ENCODE peak calls at places on chromosome 14, in five cellular contexts. A is AG08395, U is C1 segment of cervical spinal cord, P is foreskin fibroblast, F is osteoblast. R is an unnamed sample.

GRCh38 chr14:22821193-22822016 is 6.2 kb upstream of the SLC7A7 start:
- DNase-seq in A (no peak), U (no peak), P (no peak), F (no peak), R (peak)

GRCh38 chr14:79332504-79333197 is 878.7 kb downstream of the DIO2 start:
- DNase-seq in A (no peak), U (peak), P (no peak), F (no peak), R (no peak)

GRCh38 chr14:101713641-101714349 is 47.7 kb upstream of the PPP2R5C start:
- DNase-seq in A (no peak), U (no peak), P (no peak), F (no peak), R (no peak)

GRCh38 chr14:73662439-73663056 is 17.8 kb downstream of the DNAL1 start:
- DNase-seq in A (peak), U (no peak), P (peak), F (no peak), R (no peak)

GRCh38 chr14:68684466-68685418 is 108.1 kb downstream of the ZFP36L1 start:
- DNase-seq in A (no peak), U (no peak), P (no peak), F (peak), R (no peak)

GRCh38 chr14:104879201-104879982 is 14.3 kb downstream of the CEP170B start:
- DNase-seq in A (no peak), U (no peak), P (no peak), F (peak), R (peak)

GRCh38 chr14:47278233-47278842 is 397.1 kb downstream of the MDGA2 start:
- DNase-seq in A (no peak), U (peak), P (no peak), F (no peak), R (no peak)

GRCh38 chr14:55416866-55417265 is 5.2 kb upstream of the ATG14 start:
- DNase-seq in A (no peak), U (no peak), P (no peak), F (no peak), R (no peak)

GRCh38 chr14:43692706-43693105 is 814.4 kb downstream of the FSCB start:
- DNase-seq in A (no peak), U (no peak), P (no peak), F (no peak), R (no peak)

GRCh38 chr14:23148596-23149249 is 29.7 kb upstream of the CEBPE start:
- DNase-seq in A (no peak), U (no peak), P (no peak), F (no peak), R (no peak)

GRCh38 chr14:23162005-23162404 is 21.5 kb downstream of the SLC7A8 start:
- DNase-seq in A (no peak), U (no peak), P (no peak), F (no peak), R (no peak)

GRCh38 chr14:90425480-90425879 is 28.7 kb downstream of the CALM1 start:
- DNase-seq in A (no peak), U (no peak), P (no peak), F (no peak), R (no peak)

GRCh38 chr14:33120966-33121365 is 182.3 kb downstream of the NPAS3 start:
- DNase-seq in A (no peak), U (no peak), P (peak), F (no peak), R (no peak)

GRCh38 chr14:88616697-88617096 is 53.9 kb downstream of the ZC3H14 start:
- DNase-seq in A (no peak), U (no peak), P (no peak), F (no peak), R (no peak)

GRCh38 chr14:63011609-63012008 is 33.6 kb downstream of the KCNH5 start:
- DNase-seq in A (no peak), U (no peak), P (no peak), F (no peak), R (no peak)

GRCh38 chr14:101294136-101294535 is 267.2 kb upstream of the DIO3 start:
- DNase-seq in A (no peak), U (no peak), P (no peak), F (no peak), R (no peak)

GRCh38 chr14:99345472-99345871 is 73.5 kb upstream of the BCL11B start:
- DNase-seq in A (no peak), U (no peak), P (no peak), F (no peak), R (no peak)

GRCh38 chr14:75070383-75070782 is 942 bp downstream of the ZC2HC1C start:
- DNase-seq in A (no peak), U (no peak), P (peak), F (no peak), R (no peak)

GRCh38 chr14:64069634-64070359 is 217.0 kb downstream of the SYNE2 start:
- DNase-seq in A (no peak), U (no peak), P (no peak), F (no peak), R (no peak)

GRCh38 chr14:95876769-95877490 is at the start of gene TUNAR:
- DNase-seq in A (no peak), U (no peak), P (no peak), F (peak), R (no peak)

GRCh38 chr14:89270439-89271227 is 146.4 kb downstream of the FOXN3 start:
- DNase-seq in A (no peak), U (no peak), P (no peak), F (no peak), R (no peak)

GRCh38 chr14:99121027-99121875 is 150.7 kb downstream of the BCL11B start:
- DNase-seq in A (no peak), U (no peak), P (no peak), F (no peak), R (no peak)

GRCh38 chr14:50225067-50225973 is 6.1 kb downstream of the SOS2 start:
- DNase-seq in A (peak), U (no peak), P (peak), F (peak), R (no peak)

GRCh38 chr14:106883218-106883692 is 1356.9 kb downstream of the TMEM121 start:
- DNase-seq in A (no peak), U (no peak), P (no peak), F (no peak), R (no peak)

GRCh38 chr14:78501901-78502300 is 331.7 kb downstream of the NRXN3 start:
- DNase-seq in A (no peak), U (no peak), P (no peak), F (no peak), R (no peak)

GRCh38 chr14:60700598-60700997 is 23.6 kb downstream of the SIX4 start:
- DNase-seq in A (no peak), U (no peak), P (no peak), F (no peak), R (no peak)

GRCh38 chr14:88554458-88555286 is at the start of gene PTPN21:
- DNase-seq in A (peak), U (peak), P (peak), F (peak), R (peak)

GRCh38 chr14:86912689-86913088 is 1080.3 kb downstream of the GALC start:
- DNase-seq in A (no peak), U (no peak), P (no peak), F (no peak), R (no peak)

GRCh38 chr14:75279739-75280447 is 1.3 kb downstream of the FOS start:
- DNase-seq in A (no peak), U (no peak), P (no peak), F (no peak), R (peak)

GRCh38 chr14:89304972-89305703 is 111.9 kb downstream of the FOXN3 start:
- DNase-seq in A (peak), U (no peak), P (peak), F (peak), R (no peak)

GRCh38 chr14:69610859-69611263 is 535 bp upstream of the SUSD6 start:
- DNase-seq in A (peak), U (no peak), P (no peak), F (no peak), R (no peak)

GRCh38 chr14:68376067-68376810 is 416.6 kb downstream of the ZFP36L1 start:
- DNase-seq in A (no peak), U (no peak), P (no peak), F (no peak), R (no peak)

GRCh38 chr14:77186911-77187648 is 5.5 kb downstream of the TMEM63C start:
- DNase-seq in A (no peak), U (peak), P (peak), F (no peak), R (no peak)

GRCh38 chr14:94517248-94517640 is 8.0 kb upstream of the SERPINA12 start:
- DNase-seq in A (no peak), U (no peak), P (no peak), F (no peak), R (no peak)

GRCh38 chr14:65552724-65553123 is 140.2 kb downstream of the FUT8 start:
- DNase-seq in A (no peak), U (no peak), P (no peak), F (no peak), R (no peak)

GRCh38 chr14:77120771-77121743 is 20.5 kb downstream of the ZDHHC22 start:
- DNase-seq in A (no peak), U (peak), P (no peak), F (peak), R (no peak)

GRCh38 chr14:60097974-60098373 is 6.3 kb downstream of the PCNX4 start:
- DNase-seq in A (no peak), U (no peak), P (no peak), F (no peak), R (no peak)

GRCh38 chr14:105123266-105123665 is 45.3 kb downstream of the JAG2 start:
- DNase-seq in A (no peak), U (no peak), P (no peak), F (no peak), R (no peak)

GRCh38 chr14:102500190-102500661 is 9.3 kb downstream of the ANKRD9 start:
- DNase-seq in A (peak), U (peak), P (peak), F (peak), R (no peak)

R was measured in Right ventricle myocardium inferior.